ENCODE peak calls at places on chromosomes 16 and 17, in four cellular contexts. G, U, N and T are unnamed samples.

GRCh38 chr17:81364278-81365147 is 30.7 kb upstream of the BAHCC1 start:
- DNase-seq in G (no peak), U (no peak), N (no peak), T (no peak)

GRCh38 chr16:52366997-52367396 is 179.9 kb downstream of the TOX3 start:
- DNase-seq in N (no peak), U (no peak), G (no peak), T (no peak)

GRCh38 chr17:3835410-3836229 is 10.4 kb downstream of the NCBP3 start:
- DNase-seq in G (no peak), N (no peak), U (no peak), T (no peak)

GRCh38 chr17:75652934-75653549 is 13.9 kb downstream of the RECQL5 start:
- DNase-seq in U (peak), G (no peak), N (peak), T (no peak)

GRCh38 chr17:57375770-57376181 is 119.5 kb downstream of the MSI2 start:
- DNase-seq in N (peak), G (no peak), U (peak), T (no peak)

GRCh38 chr17:3710951-3711383 is 12.7 kb upstream of the HASPIN start:
- DNase-seq in U (peak), G (no peak), N (peak), T (no peak)

GRCh38 chr16:68406458-68407041 is 41.8 kb downstream of the SMPD3 start:
- DNase-seq in U (no peak), N (peak), G (no peak), T (no peak)

GRCh38 chr16:4578961-4579530 is 22.9 kb downstream of the C16orf96 start:
- DNase-seq in N (no peak), U (no peak), G (no peak), T (no peak)

GRCh38 chr16:19555938-19556778 is 655 bp downstream of the VPS35L start:
- DNase-seq in U (no peak), G (no peak), N (peak), T (no peak)

GRCh38 chr16:51937771-51938170 is 609.2 kb downstream of the TOX3 start:
- DNase-seq in N (no peak), U (no peak), G (no peak), T (no peak)

GRCh38 chr17:68346448-68346847 is 55.2 kb downstream of the ARSG start:
- DNase-seq in G (no peak), U (no peak), N (no peak), T (no peak)

GRCh38 chr17:47982645-47983440 is 11.9 kb downstream of the CDK5RAP3 start:
- DNase-seq in U (no peak), N (no peak), G (no peak), T (no peak)

GRCh38 chr17:78986048-78986648 is 6.4 kb upstream of the LGALS3BP start:
- DNase-seq in N (peak), U (no peak), G (no peak), T (no peak)

GRCh38 chr17:79082311-79083190 is 7.9 kb downstream of the ENGASE start:
- DNase-seq in U (peak), G (peak), N (no peak), T (no peak)

GRCh38 chr16:9970796-9971195 is 211.4 kb downstream of the GRIN2A start:
- DNase-seq in U (no peak), G (no peak), N (no peak), T (no peak)
- H3K27ac ChIP-seq in U (no peak), G (no peak), N (no peak), T (peak)

GRCh38 chr16:15658556-15658955 is 8.5 kb downstream of the NDE1 start:
- DNase-seq in U (no peak), N (no peak), G (no peak), T (no peak)
- H3K27ac ChIP-seq in U (peak), N (no peak), G (no peak), T (no peak)

GRCh38 chr16:82657239-82657638 is 30.5 kb downstream of the CDH13 start:
- DNase-seq in N (peak), G (no peak), U (no peak), T (no peak)
- H3K27ac ChIP-seq in N (no peak), G (no peak), U (no peak), T (no peak)

GRCh38 chr16:48218473-48218872 is 25.6 kb upstream of the LONP2 start:
- DNase-seq in N (no peak), U (no peak), G (no peak), T (no peak)

GRCh38 chr16:48217708-48218107 is 26.4 kb upstream of the LONP2 start:
- DNase-seq in U (no peak), G (no peak), N (no peak), T (no peak)

GRCh38 chr16:48210747-48211146 is 33.4 kb upstream of the LONP2 start:
- DNase-seq in G (no peak), U (no peak), N (no peak), T (no peak)

GRCh38 chr16:48212033-48212432 is 32.1 kb upstream of the LONP2 start:
- DNase-seq in G (no peak), N (no peak), U (no peak), T (no peak)

DNA sequence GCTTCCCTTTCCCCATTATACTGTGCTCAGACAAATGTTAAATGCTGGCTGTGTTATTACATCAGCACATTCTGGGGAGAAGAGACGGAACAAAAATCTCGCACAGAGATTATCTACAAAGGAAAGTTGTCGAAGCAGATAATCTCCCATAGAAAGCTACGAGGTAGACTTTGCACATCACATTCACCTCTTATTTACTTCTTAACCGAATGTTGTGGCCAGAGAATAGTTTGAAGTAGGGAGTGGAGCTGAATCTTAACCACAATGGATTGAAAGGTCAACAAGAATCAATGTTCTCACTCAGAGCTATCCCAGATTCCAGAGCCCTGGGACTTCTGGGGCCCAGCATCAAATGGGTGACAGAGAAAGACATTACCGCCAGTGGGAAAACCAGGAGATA is 28.4 kb upstream of the LONP2 start:
- DNase-seq in U (no peak), G (no peak), N (no peak), T (no peak)
- H3K27ac ChIP-seq in U (no peak), G (no peak), N (no peak), T (no peak)

DNA sequence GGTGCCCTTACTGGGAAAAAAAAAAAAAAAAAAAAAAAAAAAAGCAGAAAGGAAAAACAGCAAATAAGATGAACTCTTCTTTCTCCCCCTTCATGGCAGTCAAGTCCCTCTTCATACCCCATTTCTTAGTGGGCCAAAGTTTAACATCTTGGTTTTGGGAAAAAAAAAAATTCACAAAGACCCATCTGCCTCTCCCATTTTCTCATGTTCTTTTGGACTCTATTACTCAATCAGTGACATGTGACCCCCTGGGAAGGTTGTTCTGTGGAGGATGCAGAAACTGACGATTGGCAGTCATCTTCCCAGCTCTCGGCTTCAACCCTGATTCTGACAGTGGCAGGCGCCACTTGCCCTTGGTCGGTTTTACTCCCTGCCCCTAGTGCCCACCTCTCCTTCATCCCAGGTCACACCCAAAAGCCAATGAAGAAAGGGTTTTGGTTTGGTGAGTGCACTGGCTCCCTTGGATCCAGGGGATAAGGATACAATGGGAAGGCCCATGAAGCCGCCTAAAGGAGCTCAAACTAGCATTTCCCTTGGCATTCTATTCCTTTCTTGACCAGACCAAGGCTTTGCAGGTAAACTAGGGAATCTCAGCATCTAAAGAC is 60.7 kb upstream of the TBX2 start:
- DNase-seq in G (no peak), U (no peak), N (no peak), T (no peak)
- H3K27ac ChIP-seq in G (no peak), U (no peak), N (peak), T (no peak)

DNA sequence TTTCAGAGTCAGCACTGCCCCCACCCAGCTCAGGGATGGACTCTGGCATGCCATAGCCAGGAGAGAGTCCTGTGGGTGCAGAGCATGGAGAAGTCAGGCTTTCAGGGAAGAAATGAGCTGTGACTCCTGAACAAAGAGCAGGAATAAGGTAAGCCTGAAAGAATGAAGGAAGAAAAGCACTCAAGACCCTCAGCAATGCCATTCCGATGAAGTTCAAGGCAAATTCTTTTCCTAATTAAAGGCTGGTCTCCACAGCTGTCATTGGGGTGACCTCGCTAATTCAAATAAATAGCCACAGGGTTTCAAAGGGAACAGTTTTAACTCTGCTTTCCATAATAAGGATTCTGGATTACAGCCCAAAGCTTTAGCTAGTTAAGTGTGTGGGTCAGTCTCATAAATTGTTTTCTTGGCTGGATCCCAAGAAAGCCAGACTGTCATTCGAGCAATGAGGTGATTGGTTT is 31.7 kb downstream of the TOM1L2 start:
- DNase-seq in G (no peak), N (peak), U (no peak), T (no peak)
- H3K27ac ChIP-seq in G (no peak), N (no peak), U (peak), T (no peak)

DNA sequence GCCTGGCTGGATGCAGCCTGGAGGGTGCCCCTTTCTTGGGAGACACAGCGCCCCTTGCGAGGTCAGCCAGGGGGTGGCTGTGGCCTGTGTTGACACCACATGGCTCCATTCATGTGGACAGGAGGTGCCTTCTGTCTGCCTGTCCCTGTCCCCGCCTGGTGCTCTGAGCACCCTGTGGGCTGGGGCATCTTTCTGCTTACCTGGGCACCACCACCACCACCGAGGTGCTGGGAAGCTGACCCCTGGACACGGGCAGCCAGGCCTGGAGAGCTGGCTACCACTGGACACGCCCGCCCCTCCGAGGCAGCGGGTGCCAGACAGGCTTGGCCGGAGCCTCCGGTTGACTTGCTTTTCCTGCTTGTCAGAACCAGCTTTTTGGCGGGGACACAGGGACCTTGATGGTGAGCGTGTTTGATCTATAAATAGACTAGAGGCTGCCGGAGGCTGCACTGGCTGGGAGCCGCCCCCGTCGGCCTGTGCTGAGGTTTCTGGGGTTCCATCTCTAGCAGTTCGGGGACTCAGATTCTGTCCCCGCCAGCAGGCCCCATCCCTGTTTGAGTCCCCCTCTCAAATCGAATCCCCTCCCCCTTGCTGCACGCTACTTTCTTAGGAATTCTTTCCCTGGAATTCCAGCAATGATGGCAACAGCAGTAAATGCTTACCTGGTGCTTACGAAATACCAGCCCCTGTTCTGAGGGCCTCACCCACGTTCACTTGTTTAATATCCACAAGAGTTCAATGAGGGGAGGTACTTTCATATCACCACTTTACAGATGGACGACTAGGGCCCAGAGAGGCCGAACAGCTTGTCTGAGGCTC is 121.1 kb upstream of the GSE1 start:
- DNase-seq in N (peak), G (peak), U (peak), T (peak)
- H3K27ac ChIP-seq in N (no peak), G (no peak), U (peak), T (no peak)